ENCODE peak calls at places on chromosome 18, in four cellular contexts. K is ovary, D is Peyer's patch, U is endodermal cell. F is an unnamed sample. For H3K4me1, the result is how much of the 10 kb centered on the place peaks cover.

GRCh38 chr18:40222736-40223135 is 1732.3 kb upstream of the PIK3C3 start:
- DNase-seq in U (no peak), D (no peak), K (no peak), F (no peak)

GRCh38 chr18:58848685-58849084 is 16.0 kb upstream of the ZNF532 start:
- DNase-seq in K (no peak), U (peak), D (no peak), F (no peak)

GRCh38 chr18:60684843-60685513 is 312.4 kb upstream of the MC4R start:
- DNase-seq in K (no peak), U (no peak), D (no peak), F (no peak)

GRCh38 chr18:79937103-79937860 is 14.2 kb downstream of the SLC66A2 start:
- DNase-seq in K (no peak), U (peak), D (peak), F (peak)

GRCh38 chr18:8987250-8987649 is 115.2 kb upstream of the NDUFV2 start:
- DNase-seq in D (no peak), U (no peak), K (no peak), F (no peak)

GRCh38 chr18:32019251-32019943 is 772 bp downstream of the RNF125 start:
- DNase-seq in D (peak), K (peak), U (peak), F (peak)

GRCh38 chr18:74248189-74248975 is 43.4 kb downstream of the CYB5A start:
- DNase-seq in K (no peak), U (no peak), D (no peak), F (no peak)

GRCh38 chr18:46402396-46402795 is 254.6 kb downstream of the LOXHD1 start:
- DNase-seq in D (no peak), U (no peak), K (no peak), F (no peak)

GRCh38 chr18:32351014-32351413 is 119.7 kb downstream of the GAREM1 start:
- DNase-seq in K (no peak), U (no peak), D (no peak), F (no peak)

GRCh38 chr18:68847219-68847860 is 49.5 kb downstream of the CCDC102B start:
- DNase-seq in K (no peak), D (no peak), U (no peak), F (no peak)

GRCh38 chr18:71443726-71444480 is 1100.2 kb downstream of the CBLN2 start:
- DNase-seq in D (no peak), U (no peak), K (no peak), F (no peak)

GRCh38 chr18:22176622-22177495 is 7.5 kb downstream of the GATA6 start:
- DNase-seq in U (peak), D (peak), K (peak), F (no peak)

GRCh38 chr18:36158261-36158867 is 28.7 kb downstream of the ELP2 start:
- DNase-seq in K (no peak), D (no peak), U (no peak), F (no peak)

GRCh38 chr18:75962177-75962576 is 532.9 kb downstream of the ZNF516 start:
- DNase-seq in D (no peak), U (no peak), K (no peak), F (no peak)

GRCh38 chr18:58350526-58350925 is 278.4 kb downstream of the ALPK2 start:
- DNase-seq in D (no peak), K (no peak), U (no peak), F (no peak)

GRCh38 chr18:73043231-73044000 is 175.6 kb upstream of the NETO1 start:
- DNase-seq in K (no peak), D (no peak), U (no peak), F (no peak)

GRCh38 chr18:54958711-54959625 is at the start of gene CCDC68:
- DNase-seq in D (peak), K (peak), U (peak), F (no peak)

GRCh38 chr18:25056456-25056855 is 295.5 kb downstream of the ZNF521 start:
- DNase-seq in K (no peak), U (no peak), D (no peak), F (no peak)

GRCh38 chr18:76349067-76349715 is 145.9 kb downstream of the ZNF516 start:
- DNase-seq in D (no peak), U (peak), K (peak), F (peak)

GRCh38 chr18:8489761-8490160 is 119.5 kb upstream of the RAB12 start:
- DNase-seq in D (no peak), U (no peak), K (no peak), F (no peak)

GRCh38 chr18:78865771-78866310 is 113.8 kb upstream of the SALL3 start:
- DNase-seq in U (no peak), D (no peak), K (no peak), F (no peak)

GRCh38 chr18:73458186-73458964 is 590.6 kb upstream of the NETO1 start:
- DNase-seq in U (no peak), K (no peak), D (no peak), F (no peak)

GRCh38 chr18:79868168-79868784 is 70.5 kb downstream of the KCNG2 start:
- DNase-seq in K (no peak), D (peak), U (peak), F (no peak)

GRCh38 chr18:51321696-51322095 is 124.2 kb upstream of the MEX3C start:
- DNase-seq in K (no peak), U (no peak), D (no peak), F (no peak)

GRCh38 chr18:36187138-36187825 is at the start of gene MOCOS:
- DNase-seq in K (peak), U (peak), D (peak), F (peak)

GRCh38 chr18:11529081-11529480 is 80.3 kb upstream of the SLC35G4 start:
- DNase-seq in U (no peak), K (no peak), D (no peak), F (no peak)

DNA sequence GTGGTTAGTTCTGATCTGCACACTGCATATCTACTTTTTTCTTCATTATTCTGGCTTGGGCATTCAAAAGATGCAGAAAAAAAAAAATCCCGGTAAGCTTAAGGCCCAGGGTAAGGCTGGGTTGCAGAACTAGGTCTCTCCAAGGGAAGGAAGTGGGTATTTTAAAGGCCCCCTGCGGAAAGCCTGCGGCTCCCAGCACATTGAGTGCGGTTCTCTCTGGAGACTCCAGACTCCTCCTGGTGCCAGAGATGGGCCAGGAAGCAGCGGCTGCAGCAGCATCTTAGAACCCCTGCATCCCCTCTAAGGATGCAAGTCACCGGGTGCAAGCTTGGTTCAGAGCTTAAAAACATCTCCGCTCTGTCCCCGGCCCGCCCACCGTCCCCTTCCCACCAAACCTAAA is 49.5 kb downstream of the TGIF1 start:
- DNase-seq in D (no peak), U (peak), K (no peak), F (no peak)
- TF ChIP-seq CTCF in D (no peak), U (peak), K (no peak), F (no peak)

GRCh38 chr18:12857215-12857924 is 26.7 kb downstream of the PTPN2 start:
- DNase-seq in U (no peak), K (no peak), D (no peak), F (no peak)
- H3K4me1 ChIP-seq in U (under half), K (under half), D (under half), F (under half)

GRCh38 chr18:70376137-70376913 is 87.5 kb downstream of the SOCS6 start:
- DNase-seq in D (no peak), U (no peak), K (no peak), F (no peak)

GRCh38 chr18:70377857-70378701 is 89.2 kb downstream of the SOCS6 start:
- DNase-seq in D (no peak), K (no peak), U (no peak), F (no peak)

GRCh38 chr18:70374154-70374553 is 85.3 kb downstream of the SOCS6 start:
- DNase-seq in D (no peak), K (no peak), U (no peak), F (no peak)

GRCh38 chr18:70377317-70377799 is 88.5 kb downstream of the SOCS6 start:
- DNase-seq in U (no peak), K (no peak), D (no peak), F (no peak)

DNA sequence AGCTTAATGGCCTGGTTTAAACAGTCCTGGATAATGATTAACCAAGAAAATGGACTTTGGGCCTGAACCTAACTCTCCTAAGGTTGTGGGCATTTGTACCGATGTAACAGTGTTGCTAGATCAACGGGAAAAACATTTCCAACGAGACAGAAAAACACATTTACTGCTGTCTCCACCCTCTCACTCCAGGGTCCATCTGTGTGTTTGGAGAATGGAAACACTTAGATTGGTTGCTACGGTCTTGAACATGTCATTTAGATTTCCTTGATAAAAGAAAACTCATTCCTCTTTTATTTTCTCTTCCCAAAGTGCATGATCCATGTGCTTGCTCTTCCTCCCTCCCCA is 88.0 kb downstream of the SOCS6 start:
- DNase-seq in D (no peak), K (no peak), U (no peak), F (no peak)
- TF ChIP-seq CTCF in D (no peak), K (no peak), U (no peak), F (no peak)

GRCh38 chr18:23889907-23890306 is 124.6 kb upstream of the TTC39C start:
- DNase-seq in D (no peak), U (no peak), K (no peak), F (no peak)

GRCh38 chr18:23890589-23890988 is 124.0 kb upstream of the TTC39C start:
- DNase-seq in D (no peak), K (no peak), U (no peak), F (no peak)

GRCh38 chr18:23887493-23887892 is 127.1 kb upstream of the TTC39C start:
- DNase-seq in U (no peak), K (peak), D (no peak), F (peak)

GRCh38 chr18:23887035-23887434 is 127.5 kb upstream of the TTC39C start:
- DNase-seq in U (no peak), K (no peak), D (no peak), F (no peak)

GRCh38 chr18:23888880-23889279 is 125.7 kb upstream of the TTC39C start:
- DNase-seq in D (no peak), U (no peak), K (no peak), F (no peak)
- H3K4me1 ChIP-seq in D (under half), U (under half), K (under half), F (under half)

DNA sequence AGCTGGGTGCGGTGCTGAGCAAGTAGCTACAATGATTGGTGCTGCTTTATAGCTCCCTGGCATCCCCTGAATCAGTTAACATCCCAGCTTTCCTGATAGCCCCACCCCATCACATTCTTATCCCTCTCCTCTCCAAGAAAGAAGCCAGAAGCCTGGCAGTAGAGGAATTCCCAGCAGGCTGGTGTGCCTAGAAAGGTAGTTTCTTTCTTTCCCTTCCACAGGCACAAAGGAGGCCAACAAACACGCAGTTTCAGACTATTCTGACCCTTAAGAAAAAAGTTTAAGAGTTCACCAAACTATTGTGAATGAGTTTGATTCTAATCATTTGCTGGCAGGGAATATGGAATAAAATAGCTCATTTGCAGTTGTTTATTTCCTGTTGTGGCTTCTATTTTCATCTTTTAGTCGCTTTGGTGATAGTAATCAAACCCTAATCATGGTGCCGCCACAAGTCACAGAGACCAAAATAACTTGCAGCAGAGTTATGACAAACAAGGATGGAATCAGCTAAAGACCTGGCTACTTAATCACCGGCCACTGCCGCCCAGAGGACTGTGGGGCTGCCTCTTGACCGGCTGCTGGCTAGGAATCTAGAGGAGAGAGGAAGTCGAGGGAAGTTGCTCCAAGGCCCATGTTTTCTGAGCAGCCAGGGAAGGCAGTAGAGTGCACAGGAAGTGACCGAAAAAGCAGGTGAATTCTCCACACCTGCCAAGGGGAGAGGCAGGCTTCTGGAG is 4.9 kb upstream of the SMAD7 start:
- DNase-seq in K (no peak), U (peak), D (no peak), F (peak)
- TF ChIP-seq CTCF in K (no peak), U (peak), D (no peak), F (no peak)

GRCh38 chr18:23868341-23868740 is 146.2 kb upstream of the TTC39C start:
- DNase-seq in K (no peak), U (no peak), D (no peak), F (no peak)
- H3K4me1 ChIP-seq in K (under half), U (under half), D (under half), F (under half)

GRCh38 chr18:45355944-45356520 is 259.2 kb upstream of the SLC14A2 start:
- DNase-seq in D (no peak), U (no peak), K (no peak), F (no peak)
- TF ChIP-seq CTCF in D (no peak), U (peak), K (no peak), F (no peak)

GRCh38 chr18:26268454-26268853 is 42.2 kb downstream of the TAF4B start:
- DNase-seq in D (no peak), U (no peak), K (no peak), F (no peak)
- H3K4me1 ChIP-seq in D (under half), U (under half), K (under half), F (under half)

F was measured in uterus.